ENCODE peak calls at places on chromosomes 4 and X, in seven cellular contexts. One of them, this sample, is unnamed.
A peak's percentile ranks its signal among the peaks of the same experiment; 100 is the strongest.

GRCh38 chr4:24885342-24885741 is 27.5 kb downstream of the CCDC149 start:
- DNase-seq in right cardiac atrium: peak; percentile 57
- DNase-seq in aorta: no peak
- DNase-seq in neural progenitor cell: no peak
- DNase-seq in AG04450: no peak
- DNase-seq in tibial nerve: no peak
- DNase-seq in RWPE2: no peak
- DNase-seq in this sample: no peak

GRCh38 chr4:102575369-102576129 is 74.4 kb downstream of the NFKB1 start:
- DNase-seq in tibial nerve: no peak
- DNase-seq in neural progenitor cell: no peak
- DNase-seq in right cardiac atrium: no peak
- DNase-seq in RWPE2: no peak
- DNase-seq in AG04450: no peak
- DNase-seq in aorta: no peak
- DNase-seq in this sample: no peak

GRCh38 chr4:156949373-156949814 is 22.2 kb downstream of the PDGFC start:
- DNase-seq in tibial nerve: no peak
- DNase-seq in AG04450: no peak
- DNase-seq in right cardiac atrium: no peak
- DNase-seq in RWPE2: no peak
- DNase-seq in aorta: no peak
- DNase-seq in neural progenitor cell: no peak
- DNase-seq in this sample: no peak

GRCh38 chr4:25807101-25807728 is 55.6 kb downstream of the SEL1L3 start:
- DNase-seq in aorta: no peak
- DNase-seq in tibial nerve: no peak
- DNase-seq in AG04450: no peak
- DNase-seq in right cardiac atrium: no peak
- DNase-seq in neural progenitor cell: no peak
- DNase-seq in RWPE2: no peak
- DNase-seq in this sample: no peak

GRCh38 chrX:13215729-13216128 is 104.1 kb downstream of the ATXN3L start:
- DNase-seq in RWPE2: no peak
- DNase-seq in tibial nerve: no peak
- DNase-seq in aorta: no peak
- DNase-seq in AG04450: peak; percentile 7
- DNase-seq in neural progenitor cell: no peak
- DNase-seq in right cardiac atrium: no peak
- DNase-seq in this sample: no peak

GRCh38 chr4:111798840-111799239 is 346.4 kb upstream of the FAM241A start:
- DNase-seq in aorta: no peak
- DNase-seq in RWPE2: no peak
- DNase-seq in tibial nerve: no peak
- DNase-seq in neural progenitor cell: peak; percentile 57
- DNase-seq in AG04450: no peak
- DNase-seq in right cardiac atrium: no peak
- DNase-seq in this sample: no peak

GRCh38 chrX:47239898-47240545 is 7.2 kb downstream of the USP11 start:
- DNase-seq in right cardiac atrium: no peak
- DNase-seq in neural progenitor cell: no peak
- DNase-seq in RWPE2: no peak
- DNase-seq in aorta: no peak
- DNase-seq in tibial nerve: no peak
- DNase-seq in AG04450: no peak
- DNase-seq in this sample: no peak

GRCh38 chrX:110145854-110146253 is 142.9 kb downstream of the TMEM164 start:
- DNase-seq in aorta: no peak
- DNase-seq in neural progenitor cell: no peak
- DNase-seq in tibial nerve: no peak
- DNase-seq in AG04450: no peak
- DNase-seq in RWPE2: no peak
- DNase-seq in right cardiac atrium: no peak
- DNase-seq in this sample: no peak

GRCh38 chr4:180189639-180190038 is 2053.6 kb upstream of the TENM3 start:
- DNase-seq in right cardiac atrium: no peak
- DNase-seq in neural progenitor cell: no peak
- DNase-seq in RWPE2: no peak
- DNase-seq in aorta: no peak
- DNase-seq in tibial nerve: no peak
- DNase-seq in AG04450: no peak
- DNase-seq in this sample: no peak

GRCh38 chr4:156571146-156571545 is 400.5 kb downstream of the PDGFC start:
- DNase-seq in RWPE2: no peak
- DNase-seq in AG04450: no peak
- DNase-seq in neural progenitor cell: no peak
- DNase-seq in tibial nerve: no peak
- DNase-seq in aorta: no peak
- DNase-seq in right cardiac atrium: no peak
- DNase-seq in this sample: no peak

GRCh38 chrX:11273544-11273943 is 19.7 kb upstream of the AMELX start:
- DNase-seq in neural progenitor cell: no peak
- DNase-seq in RWPE2: no peak
- DNase-seq in AG04450: no peak
- DNase-seq in aorta: no peak
- DNase-seq in tibial nerve: no peak
- DNase-seq in right cardiac atrium: no peak
- DNase-seq in this sample: no peak

GRCh38 chr4:66863481-66863880 is 681.8 kb downstream of the CENPC start:
- DNase-seq in tibial nerve: no peak
- DNase-seq in aorta: no peak
- DNase-seq in AG04450: no peak
- DNase-seq in right cardiac atrium: no peak
- DNase-seq in RWPE2: no peak
- DNase-seq in neural progenitor cell: no peak
- DNase-seq in this sample: no peak

GRCh38 chr4:135277116-135277979 is 1075.8 kb upstream of the PABPC4L start:
- DNase-seq in AG04450: peak; percentile 23
- DNase-seq in tibial nerve: no peak
- DNase-seq in aorta: no peak
- DNase-seq in neural progenitor cell: no peak
- DNase-seq in right cardiac atrium: no peak
- DNase-seq in RWPE2: no peak
- DNase-seq in this sample: no peak

GRCh38 chrX:72243472-72243871 is 4.6 kb upstream of the ERCC6L start:
- DNase-seq in tibial nerve: no peak
- DNase-seq in aorta: no peak
- DNase-seq in RWPE2: no peak
- DNase-seq in AG04450: no peak
- DNase-seq in right cardiac atrium: no peak
- DNase-seq in neural progenitor cell: no peak
- DNase-seq in this sample: no peak

GRCh38 chrX:42219231-42219630 is 295.9 kb upstream of the CASK start:
- DNase-seq in tibial nerve: no peak
- DNase-seq in aorta: no peak
- DNase-seq in neural progenitor cell: no peak
- DNase-seq in right cardiac atrium: no peak
- DNase-seq in AG04450: no peak
- DNase-seq in RWPE2: no peak
- DNase-seq in this sample: no peak

GRCh38 chr4:142743071-142743825 is 102.9 kb downstream of the INPP4B start:
- DNase-seq in neural progenitor cell: no peak
- DNase-seq in right cardiac atrium: no peak
- DNase-seq in aorta: no peak
- DNase-seq in RWPE2: no peak
- DNase-seq in tibial nerve: no peak
- DNase-seq in AG04450: no peak
- DNase-seq in this sample: no peak

GRCh38 chrX:39039890-39040289 is 238.6 kb downstream of the MID1IP1 start:
- DNase-seq in right cardiac atrium: no peak
- DNase-seq in RWPE2: no peak
- DNase-seq in tibial nerve: no peak
- DNase-seq in aorta: no peak
- DNase-seq in AG04450: no peak
- DNase-seq in neural progenitor cell: no peak
- DNase-seq in this sample: no peak

GRCh38 chrX:115560978-115561604 is at the start of gene PLS3:
- DNase-seq in AG04450: peak; percentile 60
- DNase-seq in neural progenitor cell: peak; percentile 93
- DNase-seq in aorta: peak; percentile 91
- DNase-seq in tibial nerve: peak; percentile 64
- DNase-seq in RWPE2: peak; percentile 82
- DNase-seq in right cardiac atrium: peak; percentile 94
- DNase-seq in this sample: peak; percentile 84

GRCh38 chrX:101931494-101932248 is at the start of gene ZMAT1:
- DNase-seq in AG04450: no peak
- DNase-seq in aorta: peak; percentile 98
- DNase-seq in right cardiac atrium: peak; percentile 98
- DNase-seq in tibial nerve: peak; percentile 95
- DNase-seq in RWPE2: peak; percentile 38
- DNase-seq in neural progenitor cell: peak; percentile 91
- DNase-seq in this sample: peak; percentile 90

GRCh38 chrX:11626351-11626750 is 39.4 kb downstream of the ARHGAP6 start:
- DNase-seq in aorta: no peak
- DNase-seq in neural progenitor cell: no peak
- DNase-seq in RWPE2: no peak
- DNase-seq in tibial nerve: no peak
- DNase-seq in AG04450: no peak
- DNase-seq in right cardiac atrium: no peak
- DNase-seq in this sample: no peak

GRCh38 chr4:67030636-67031035 is 514.7 kb downstream of the CENPC start:
- DNase-seq in tibial nerve: no peak
- DNase-seq in RWPE2: no peak
- DNase-seq in aorta: no peak
- DNase-seq in right cardiac atrium: no peak
- DNase-seq in AG04450: no peak
- DNase-seq in neural progenitor cell: no peak
- DNase-seq in this sample: no peak

GRCh38 chr4:42892413-42892812 is at the start of gene GRXCR1:
- DNase-seq in RWPE2: no peak
- DNase-seq in tibial nerve: no peak
- DNase-seq in AG04450: no peak
- DNase-seq in neural progenitor cell: no peak
- DNase-seq in right cardiac atrium: no peak
- DNase-seq in aorta: no peak
- DNase-seq in this sample: no peak

GRCh38 chr4:157121396-157121795 is 45.4 kb downstream of the GLRB start:
- DNase-seq in AG04450: no peak
- DNase-seq in right cardiac atrium: no peak
- DNase-seq in neural progenitor cell: no peak
- DNase-seq in aorta: no peak
- DNase-seq in RWPE2: no peak
- DNase-seq in tibial nerve: no peak
- DNase-seq in this sample: no peak

GRCh38 chrX:154661200-154661599 is 7.8 kb upstream of the CTAG2 start:
- DNase-seq in AG04450: no peak
- DNase-seq in neural progenitor cell: no peak
- DNase-seq in RWPE2: no peak
- DNase-seq in tibial nerve: no peak
- DNase-seq in aorta: no peak
- DNase-seq in right cardiac atrium: no peak
- DNase-seq in this sample: no peak

GRCh38 chr4:69322055-69322454 is 41.8 kb downstream of the UGT2B28 start:
- DNase-seq in tibial nerve: no peak
- DNase-seq in aorta: no peak
- DNase-seq in RWPE2: no peak
- DNase-seq in right cardiac atrium: no peak
- DNase-seq in neural progenitor cell: no peak
- DNase-seq in AG04450: no peak
- DNase-seq in this sample: no peak

GRCh38 chrX:140766024-140766611 is 56.6 kb downstream of the LINC00632 start:
- DNase-seq in right cardiac atrium: no peak
- DNase-seq in tibial nerve: peak; percentile 25
- DNase-seq in aorta: peak; percentile 58
- DNase-seq in neural progenitor cell: peak; percentile 68
- DNase-seq in AG04450: peak; percentile 27
- DNase-seq in RWPE2: no peak
- DNase-seq in this sample: no peak

GRCh38 chr4:2127609-2128300 is 68.6 kb downstream of the NAT8L start:
- DNase-seq in neural progenitor cell: no peak
- DNase-seq in tibial nerve: no peak
- DNase-seq in right cardiac atrium: no peak
- DNase-seq in aorta: no peak
- DNase-seq in RWPE2: no peak
- DNase-seq in AG04450: no peak
- DNase-seq in this sample: no peak

GRCh38 chr4:2126309-2127043 is 67.3 kb downstream of the NAT8L start:
- DNase-seq in aorta: no peak
- DNase-seq in right cardiac atrium: no peak
- DNase-seq in tibial nerve: no peak
- DNase-seq in RWPE2: no peak
- DNase-seq in AG04450: no peak
- DNase-seq in neural progenitor cell: no peak
- DNase-seq in this sample: no peak

GRCh38 chr4:2125831-2126230 is 66.7 kb downstream of the NAT8L start:
- DNase-seq in tibial nerve: no peak
- DNase-seq in RWPE2: no peak
- DNase-seq in aorta: no peak
- DNase-seq in neural progenitor cell: no peak
- DNase-seq in AG04450: no peak
- DNase-seq in right cardiac atrium: no peak
- DNase-seq in this sample: no peak

GRCh38 chr4:2125023-2125422 is 65.9 kb downstream of the NAT8L start:
- DNase-seq in neural progenitor cell: no peak
- DNase-seq in RWPE2: no peak
- DNase-seq in right cardiac atrium: no peak
- DNase-seq in tibial nerve: no peak
- DNase-seq in aorta: no peak
- DNase-seq in AG04450: no peak
- DNase-seq in this sample: no peak
- H3K4me3 ChIP-seq in neural progenitor cell: no peak overlapping the region
- H3K4me3 ChIP-seq in RWPE2: no peak overlapping the region
- H3K4me3 ChIP-seq in right cardiac atrium: no peak overlapping the region
- H3K4me3 ChIP-seq in tibial nerve: no peak overlapping the region
- H3K4me3 ChIP-seq in aorta: no peak overlapping the region
- H3K4me3 ChIP-seq in AG04450: no peak overlapping the region
- H3K4me3 ChIP-seq in this sample: no peak overlapping the region

DNA sequence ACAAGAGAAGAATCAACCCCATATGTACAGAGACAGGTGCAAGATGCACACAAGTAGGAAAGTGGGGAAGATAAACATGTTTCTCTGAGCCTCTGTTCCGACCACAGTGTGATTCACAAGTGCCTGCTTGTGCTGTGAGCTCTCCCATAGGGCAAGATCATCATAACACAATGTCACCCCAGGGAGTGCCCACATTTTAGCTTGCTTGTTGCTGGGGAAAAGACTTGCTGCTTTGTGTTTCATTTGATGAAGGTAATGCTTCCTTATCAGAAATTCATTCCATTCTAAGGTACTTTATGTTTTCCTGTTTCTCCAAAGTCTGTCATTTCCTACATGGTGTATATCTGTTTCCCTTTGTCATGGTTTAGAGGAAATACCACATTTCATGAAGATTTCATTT is 304.5 kb upstream of the DIPK2B start:
- DNase-seq in aorta: no peak
- DNase-seq in neural progenitor cell: no peak
- DNase-seq in AG04450: peak; percentile 13
- DNase-seq in right cardiac atrium: no peak
- DNase-seq in tibial nerve: no peak
- DNase-seq in RWPE2: no peak
- DNase-seq in this sample: no peak
- H3K27ac ChIP-seq in aorta: no peak overlapping the region
- H3K27ac ChIP-seq in neural progenitor cell: no peak overlapping the region
- H3K27ac ChIP-seq in AG04450: no peak overlapping the region
- H3K27ac ChIP-seq in right cardiac atrium: no peak overlapping the region
- H3K27ac ChIP-seq in tibial nerve: no peak overlapping the region
- H3K27ac ChIP-seq in RWPE2: peak overlapping the region; percentile 96
- H3K27ac ChIP-seq in this sample: no peak overlapping the region

GRCh38 chr4:14329228-14329627 is 673.1 kb upstream of the CPEB2 start:
- DNase-seq in right cardiac atrium: no peak
- DNase-seq in tibial nerve: no peak
- DNase-seq in neural progenitor cell: no peak
- DNase-seq in aorta: no peak
- DNase-seq in RWPE2: no peak
- DNase-seq in AG04450: no peak
- DNase-seq in this sample: no peak
- H3K4me3 ChIP-seq in right cardiac atrium: no peak overlapping the region
- H3K4me3 ChIP-seq in tibial nerve: no peak overlapping the region
- H3K4me3 ChIP-seq in neural progenitor cell: no peak overlapping the region
- H3K4me3 ChIP-seq in aorta: no peak overlapping the region
- H3K4me3 ChIP-seq in RWPE2: no peak overlapping the region
- H3K4me3 ChIP-seq in AG04450: no peak overlapping the region
- H3K4me3 ChIP-seq in this sample: no peak overlapping the region

GRCh38 chr4:87356832-87357526 is 34.0 kb downstream of the HSD17B11 start:
- DNase-seq in RWPE2: no peak
- DNase-seq in tibial nerve: no peak
- DNase-seq in AG04450: no peak
- DNase-seq in right cardiac atrium: no peak
- DNase-seq in aorta: no peak
- DNase-seq in neural progenitor cell: no peak
- DNase-seq in this sample: no peak
- H3K27ac ChIP-seq in RWPE2: no peak overlapping the region
- H3K27ac ChIP-seq in tibial nerve: no peak overlapping the region
- H3K27ac ChIP-seq in AG04450: no peak overlapping the region
- H3K27ac ChIP-seq in right cardiac atrium: no peak overlapping the region
- H3K27ac ChIP-seq in aorta: no peak overlapping the region
- H3K27ac ChIP-seq in neural progenitor cell: peak overlapping the region; percentile 13
- H3K27ac ChIP-seq in this sample: no peak overlapping the region